ENCODE peak calls at places on chromosomes 1 and 21, in seven cellular contexts. L, D, H, C, X, S and E are unnamed samples.

GRCh38 chr1:153346067-153346723 is 2.4 kb downstream of the PGLYRP4 start:
- DNase-seq in C (no peak), D (no peak), X (no peak), H (no peak), L (no peak), S (no peak), E (no peak)

GRCh38 chr1:223620297-223620900 is 45.1 kb downstream of the CAPN8 start:
- DNase-seq in D (no peak), C (no peak), X (no peak), S (peak), L (no peak), H (no peak), E (no peak)

GRCh38 chr1:180489313-180489712 is 13.1 kb downstream of the ACBD6 start:
- DNase-seq in C (no peak), X (no peak), L (no peak), H (no peak), S (no peak), D (no peak), E (no peak)

GRCh38 chr21:34844033-34844923 is 175.5 kb downstream of the CLIC6 start:
- DNase-seq in H (peak), L (peak), S (no peak), X (peak), C (no peak), D (no peak), E (no peak)

GRCh38 chr1:66521736-66522365 is 12.1 kb upstream of the SGIP1 start:
- DNase-seq in X (peak), D (no peak), L (peak), C (no peak), S (no peak), H (no peak), E (no peak)

GRCh38 chr1:91830242-91831131 is 55.5 kb downstream of the TGFBR3 start:
- DNase-seq in H (peak), X (peak), S (peak), D (peak), L (peak), C (no peak), E (peak)

GRCh38 chr1:192418886-192419285 is 102.1 kb downstream of the RGS21 start:
- DNase-seq in H (no peak), X (no peak), D (no peak), S (no peak), L (no peak), C (no peak), E (no peak)

GRCh38 chr1:1911390-1912041 is 3.5 kb upstream of the CALML6 start:
- DNase-seq in C (no peak), X (no peak), L (no peak), S (peak), D (no peak), H (no peak), E (no peak)

GRCh38 chr1:162944974-162945639 is 84.1 kb upstream of the CCDC190 start:
- DNase-seq in D (no peak), S (no peak), C (no peak), L (no peak), H (no peak), X (no peak), E (no peak)

GRCh38 chr1:39061951-39062350 is 35.8 kb downstream of the NDUFS5 start:
- DNase-seq in S (no peak), L (peak), H (no peak), D (peak), C (no peak), X (peak), E (no peak)

GRCh38 chr1:84598846-84599741 is 24.9 kb upstream of the CTBS start:
- DNase-seq in X (peak), L (peak), D (no peak), S (no peak), H (no peak), C (no peak), E (no peak)

GRCh38 chr1:93419344-93419743 is 28.6 kb upstream of the FNBP1L start:
- DNase-seq in D (no peak), L (no peak), S (no peak), C (no peak), H (no peak), X (no peak), E (no peak)

GRCh38 chr1:14983277-14983676 is 170.3 kb upstream of the TMEM51 start:
- DNase-seq in C (no peak), X (no peak), D (no peak), S (no peak), H (no peak), L (no peak), E (no peak)

GRCh38 chr1:50830621-50831020 is 129.4 kb downstream of the FAF1 start:
- DNase-seq in S (no peak), L (no peak), H (no peak), C (no peak), X (no peak), D (no peak), E (no peak)

GRCh38 chr1:162903246-162903645 is 42.3 kb upstream of the CCDC190 start:
- DNase-seq in D (no peak), H (no peak), X (no peak), S (no peak), L (no peak), C (no peak), E (no peak)

GRCh38 chr1:24126023-24126671 is 14.2 kb upstream of the MYOM3 start:
- DNase-seq in L (peak), X (no peak), D (peak), S (no peak), C (no peak), H (no peak), E (peak)

GRCh38 chr1:37177230-37177864 is 143.0 kb upstream of the GRIK3 start:
- DNase-seq in S (peak), L (no peak), D (peak), C (no peak), X (no peak), H (peak), E (no peak)

GRCh38 chr1:233215135-233215722 is 80.3 kb downstream of the PCNX2 start:
- DNase-seq in D (no peak), X (no peak), C (no peak), H (no peak), S (no peak), L (no peak), E (no peak)

GRCh38 chr1:117794073-117794472 is 135.3 kb downstream of the GDAP2 start:
- DNase-seq in S (no peak), H (no peak), L (peak), D (peak), X (peak), C (no peak), E (no peak)

GRCh38 chr1:100009458-100009857 is 39.7 kb downstream of the SLC35A3 start:
- DNase-seq in D (no peak), S (no peak), C (no peak), L (peak), X (no peak), H (no peak), E (no peak)

GRCh38 chr1:110346690-110347089 is 7.5 kb downstream of the RBM15 start:
- DNase-seq in C (no peak), D (no peak), S (no peak), L (no peak), H (no peak), X (no peak), E (no peak)

GRCh38 chr1:183089025-183089639 is 65.9 kb downstream of the LAMC1 start:
- DNase-seq in C (peak), H (no peak), D (no peak), L (no peak), S (no peak), X (no peak), E (no peak)

GRCh38 chr1:212814548-212814947 is 22.9 kb downstream of the TATDN3 start:
- DNase-seq in H (no peak), S (no peak), C (no peak), D (no peak), L (no peak), X (no peak), E (no peak)

GRCh38 chr1:184219414-184219813 is 167.4 kb upstream of the C1orf21 start:
- DNase-seq in L (peak), H (no peak), X (no peak), C (no peak), S (no peak), D (no peak), E (no peak)

DNA sequence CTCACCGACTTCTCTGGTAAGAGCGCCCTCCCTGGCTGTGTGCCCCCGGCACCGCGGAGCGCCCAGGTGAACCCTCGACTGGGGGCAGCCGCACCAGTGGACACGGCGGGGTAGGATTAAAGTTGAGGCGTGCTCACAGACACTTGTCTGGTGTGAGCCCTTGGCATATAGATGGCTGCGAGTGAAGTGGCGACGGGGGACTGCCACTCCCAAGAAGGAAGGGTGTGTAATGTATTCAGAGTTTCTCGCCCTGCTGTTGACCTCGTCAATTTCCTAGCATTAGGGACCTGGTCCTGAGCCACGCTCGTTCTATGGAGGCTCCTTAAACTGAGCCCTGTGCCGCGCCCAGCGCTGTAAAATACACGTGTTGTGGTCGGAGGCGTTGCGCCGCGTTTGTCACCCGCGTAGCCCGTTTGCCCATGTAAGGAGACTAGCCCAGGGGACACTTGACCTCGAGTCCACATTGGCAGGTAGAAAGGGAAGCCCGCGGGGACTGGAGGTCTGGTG is 545 bp downstream of the EVA1C start:
- DNase-seq in C (no peak), L (peak), D (no peak), H (peak), S (peak), X (peak), E (peak)
- H3K4me3 ChIP-seq in C (peak), L (peak), D (no peak), H (peak), S (no peak), X (peak), E (peak)

DNA sequence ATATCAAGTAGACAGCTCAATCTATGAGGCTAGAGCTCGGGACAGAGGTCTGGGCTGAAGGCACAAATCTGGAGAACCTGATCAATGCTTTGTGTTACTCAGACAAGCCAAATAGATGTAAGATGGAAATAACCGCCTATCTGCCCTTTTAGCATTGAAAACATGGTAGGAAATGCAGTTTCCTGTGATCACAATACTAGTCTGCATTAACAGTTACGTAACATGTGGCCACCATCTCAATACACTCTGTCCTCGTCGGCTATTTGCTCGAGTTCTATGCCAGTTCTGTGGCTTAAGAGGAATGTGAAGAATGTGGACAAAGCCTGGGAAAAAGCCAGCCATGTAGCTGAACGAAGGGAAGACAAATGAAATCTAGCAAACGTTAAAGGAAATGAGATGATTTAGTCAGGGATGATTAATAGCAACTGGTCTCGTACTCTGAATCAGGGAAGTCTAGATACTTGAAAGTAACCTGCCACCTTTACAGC is 73.3 kb downstream of the HSF2BP start:
- DNase-seq in D (peak), S (peak), L (peak), X (peak), H (no peak), C (peak), E (no peak)
- H3K4me3 ChIP-seq in D (no peak), S (no peak), L (no peak), X (no peak), H (no peak), C (no peak), E (no peak)

GRCh38 chr1:64505232-64505943 is 35.5 kb downstream of the CACHD1 start:
- DNase-seq in C (peak), H (peak), S (peak), D (no peak), L (peak), X (no peak), E (peak)
- H3K4me3 ChIP-seq in C (peak), H (no peak), S (no peak), D (peak), L (peak), X (peak), E (peak)

DNA sequence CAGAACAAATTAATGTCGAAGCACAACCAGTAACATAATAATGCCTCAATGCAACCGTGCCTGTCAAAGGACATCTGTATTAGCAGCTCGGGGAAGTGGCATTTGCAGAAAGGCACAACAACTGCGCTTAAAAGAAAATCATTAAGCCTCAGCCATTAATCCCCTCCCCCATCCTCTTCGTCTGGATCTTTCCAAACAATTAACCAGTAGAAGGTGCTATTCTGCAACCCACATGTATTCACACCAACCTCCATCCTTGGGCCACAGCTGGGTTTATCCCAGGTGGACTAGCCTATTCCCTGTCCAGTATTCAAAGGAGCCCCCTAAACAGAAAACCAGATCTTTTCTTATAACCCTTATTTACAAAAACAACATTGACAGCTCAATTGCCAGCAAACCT is 2.6 kb downstream of the RERE start:
- DNase-seq in C (peak), S (no peak), H (peak), D (no peak), L (no peak), X (no peak), E (no peak)
- H3K4me3 ChIP-seq in C (no peak), S (no peak), H (no peak), D (no peak), L (no peak), X (no peak), E (no peak)

GRCh38 chr1:75655931-75656330 is 45.0 kb upstream of the SLC44A5 start:
- DNase-seq in X (no peak), S (no peak), C (no peak), H (no peak), L (no peak), D (no peak), E (no peak)
- H3K4me3 ChIP-seq in X (no peak), S (no peak), C (no peak), H (no peak), L (no peak), D (no peak), E (no peak)

DNA sequence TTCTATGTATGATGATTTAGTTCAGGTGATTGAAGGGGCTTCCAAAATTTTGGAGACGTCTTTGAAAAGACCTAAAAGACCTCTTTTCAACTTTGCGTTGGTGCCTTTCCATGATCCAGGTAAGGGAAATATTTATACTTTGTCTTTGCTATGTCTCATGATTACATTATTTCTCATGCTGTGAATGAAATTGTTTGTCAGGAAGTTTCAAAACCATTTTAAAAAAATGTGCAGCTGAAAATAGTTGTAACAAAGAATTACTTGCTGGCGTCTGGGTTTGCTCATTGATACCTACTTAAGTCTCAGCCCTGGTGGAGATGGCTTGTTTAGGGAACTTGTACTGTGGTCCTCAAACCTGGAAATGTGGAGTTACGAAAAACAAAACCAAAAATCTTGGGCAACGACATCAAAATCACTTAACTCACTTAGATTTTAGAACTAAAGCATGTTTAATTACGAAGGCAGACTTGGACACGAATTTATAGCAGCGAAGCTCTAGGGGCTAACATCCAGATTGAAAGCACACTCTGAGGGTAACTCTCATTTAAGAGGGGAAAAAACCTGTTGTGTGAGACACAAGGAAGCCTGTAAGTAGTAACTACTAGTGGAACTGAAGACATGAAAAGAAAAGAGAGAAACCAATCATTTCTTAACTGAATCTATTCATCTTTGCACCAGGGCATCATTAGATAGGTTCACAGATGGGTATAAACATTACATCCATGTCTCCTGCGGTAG is 907 bp downstream of the HMCN1 start:
- DNase-seq in H (no peak), S (no peak), D (no peak), X (peak), L (peak), C (no peak), E (no peak)
- H3K4me3 ChIP-seq in H (no peak), S (no peak), D (no peak), X (peak), L (peak), C (no peak), E (peak)

GRCh38 chr1:61241411-61241838 is 159.1 kb downstream of the NFIA start:
- DNase-seq in D (peak), S (peak), X (no peak), L (peak), H (peak), C (no peak), E (no peak)
- H3K4me3 ChIP-seq in D (no peak), S (no peak), X (no peak), L (no peak), H (no peak), C (no peak), E (peak)

GRCh38 chr1:150392627-150393026 is 28.7 kb downstream of the RPRD2 start:
- DNase-seq in L (no peak), H (no peak), D (no peak), X (no peak), C (no peak), S (no peak), E (no peak)
- H3K4me3 ChIP-seq in L (no peak), H (no peak), D (no peak), X (no peak), C (no peak), S (no peak), E (no peak)

GRCh38 chr1:235090406-235091069 is 38.1 kb downstream of the TOMM20 start:
- DNase-seq in L (no peak), H (no peak), X (peak), S (no peak), C (peak), D (no peak), E (no peak)

GRCh38 chr1:235095938-235096562 is 32.6 kb downstream of the TOMM20 start:
- DNase-seq in D (no peak), C (no peak), X (no peak), L (no peak), S (no peak), H (no peak), E (no peak)

GRCh38 chr1:235098547-235098946 is 30.1 kb downstream of the TOMM20 start:
- DNase-seq in C (no peak), L (no peak), H (no peak), S (no peak), D (no peak), X (no peak), E (no peak)

GRCh38 chr1:235093013-235093618 is 35.5 kb downstream of the TOMM20 start:
- DNase-seq in X (peak), D (peak), C (peak), S (no peak), H (peak), L (peak), E (peak)

DNA sequence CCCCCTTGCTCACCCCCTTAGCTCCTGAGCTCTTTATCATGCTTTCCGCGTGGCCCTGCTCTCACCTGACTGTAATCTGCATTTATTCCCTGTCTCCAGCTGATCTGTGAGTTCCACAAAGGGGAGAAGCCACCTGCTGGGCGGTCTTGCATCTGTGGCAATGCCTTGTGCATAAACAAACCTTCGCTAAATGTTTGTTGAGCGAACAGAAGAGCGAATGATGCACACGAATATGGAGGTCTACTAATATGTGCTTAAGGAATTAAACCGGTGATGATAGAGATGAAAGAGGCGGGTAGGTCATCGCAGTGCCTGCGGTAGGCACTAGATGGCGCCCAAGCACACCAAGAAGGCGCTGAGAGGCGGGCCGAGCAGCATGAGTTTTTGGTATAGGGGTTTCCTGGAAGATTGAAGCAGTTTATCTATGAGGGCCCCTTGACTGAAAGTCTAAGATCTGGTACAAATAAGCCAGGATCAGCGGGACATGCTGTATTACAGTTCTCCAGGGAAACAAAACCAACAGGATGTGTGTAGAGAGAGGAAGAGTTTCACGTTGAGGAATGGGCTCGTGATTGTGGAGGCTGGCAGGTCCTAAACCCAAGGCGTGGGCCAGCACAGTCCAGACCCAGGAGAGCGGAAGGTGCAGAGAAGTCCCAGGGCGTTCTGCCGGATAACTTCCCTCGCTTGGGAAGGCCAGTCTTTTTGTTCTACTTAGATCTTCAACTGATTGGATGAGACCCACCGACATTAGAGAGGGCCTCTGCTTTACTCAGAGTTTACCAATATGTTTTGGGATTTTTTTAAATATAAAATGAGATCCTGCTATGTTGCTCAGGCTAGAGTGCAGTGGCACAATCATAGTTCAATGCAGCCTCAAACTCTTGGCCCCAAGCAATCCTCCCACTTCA is 34.7 kb downstream of the TOMM20 start:
- DNase-seq in D (peak), X (peak), S (peak), L (peak), C (peak), H (peak), E (peak)
- H3K4me3 ChIP-seq in D (no peak), X (peak), S (no peak), L (peak), C (no peak), H (no peak), E (no peak)

DNA sequence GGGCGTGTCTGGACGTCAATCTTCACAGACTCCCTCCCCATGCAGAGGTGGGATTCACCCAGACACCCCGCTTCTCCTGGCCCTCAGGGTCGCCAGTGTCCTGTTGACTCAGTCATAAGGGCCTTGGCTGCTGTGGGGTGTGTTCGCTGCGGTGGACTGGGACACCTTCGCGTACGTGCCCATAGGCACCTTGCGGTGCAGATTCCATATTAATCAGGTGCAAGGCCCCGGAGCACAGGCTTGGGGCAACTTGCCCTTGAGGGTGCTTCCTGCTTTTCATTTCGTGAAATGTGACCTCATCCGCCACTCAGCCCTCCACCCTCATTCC is 398 bp upstream of the SLC30A10 start:
- DNase-seq in H (peak), D (no peak), X (no peak), S (no peak), C (no peak), L (no peak), E (no peak)
- H3K4me3 ChIP-seq in H (no peak), D (no peak), X (peak), S (no peak), C (peak), L (no peak), E (peak)